ENCODE peak calls at places on chromosome 9, in five cellular contexts. O is thoracic aorta; N is stomach; S is activated CD8-positive, alpha-beta T cell treated with anti-CD3 and anti-CD28 coated beads for 36 hours; D is body of pancreas. P is an unnamed sample.

GRCh38 chr9:26369096-26369495 is 523.5 kb downstream of the CAAP1 start:
- DNase-seq in D (no peak), S (no peak), O (no peak), N (no peak), P (no peak)

GRCh38 chr9:97983524-97984187 is 515 bp downstream of the ANP32B start:
- DNase-seq in S (peak; percentile 63), N (peak; percentile 59), D (peak; percentile 67), O (no peak), P (no peak)

GRCh38 chr9:135215571-135216161 is 128.2 kb downstream of the OLFM1 start:
- DNase-seq in S (no peak), D (peak; percentile 91), N (peak; percentile 90), O (no peak), P (no peak)

GRCh38 chr9:115292584-115293271 is 174.8 kb upstream of the TNC start:
- DNase-seq in N (no peak), O (no peak), D (no peak), S (no peak), P (no peak)

GRCh38 chr9:123568691-123569342 is 212.8 kb downstream of the CRB2 start:
- DNase-seq in O (no peak), D (no peak), N (peak; percentile 52), S (no peak), P (no peak)

GRCh38 chr9:8622871-8623270 is 823.3 kb upstream of the DMAC1 start:
- DNase-seq in S (no peak), O (no peak), N (no peak), D (no peak), P (no peak)

GRCh38 chr9:134670042-134670525 is 28.5 kb downstream of the COL5A1 start:
- DNase-seq in S (no peak), D (no peak), N (no peak), O (no peak), P (peak; percentile 81)

GRCh38 chr9:21964925-21965385 is 29.2 kb downstream of the CDKN2A start:
- DNase-seq in O (no peak), D (peak; percentile 55), N (peak; percentile 38), S (peak; percentile 70), P (no peak)

GRCh38 chr9:19087601-19088000 is 15.1 kb downstream of the HAUS6 start:
- DNase-seq in O (no peak), S (no peak), D (no peak), N (no peak), P (no peak)

GRCh38 chr9:123127512-123128075 is 94.1 kb downstream of the GPR21 start:
- DNase-seq in S (no peak), D (no peak), O (no peak), N (no peak), P (no peak)

GRCh38 chr9:129910628-129911567 is 75.6 kb downstream of the USP20 start:
- DNase-seq in N (no peak), D (no peak), S (peak; percentile 49), O (peak; percentile 27), P (peak; percentile 91)

GRCh38 chr9:123523828-123524227 is 167.8 kb downstream of the CRB2 start:
- DNase-seq in N (no peak), O (no peak), S (no peak), D (no peak), P (no peak)

GRCh38 chr9:120474579-120475243 is 105.3 kb downstream of the CDK5RAP2 start:
- DNase-seq in D (no peak), N (no peak), S (no peak), O (no peak), P (no peak)

GRCh38 chr9:93886911-93887310 is 68.2 kb downstream of the BARX1 start:
- DNase-seq in N (no peak), O (no peak), D (no peak), S (no peak), P (no peak)

GRCh38 chr9:91036356-91036755 is 234.7 kb downstream of the SYK start:
- DNase-seq in D (no peak), N (no peak), O (no peak), S (no peak), P (no peak)

GRCh38 chr9:83034587-83034986 is 28.4 kb downstream of the RASEF start:
- DNase-seq in O (no peak), S (no peak), N (no peak), D (no peak), P (peak; percentile 56)

GRCh38 chr9:87581513-87581912 is 83.8 kb downstream of the DAPK1 start:
- DNase-seq in N (no peak), O (no peak), D (peak; percentile 28), S (no peak), P (no peak)

GRCh38 chr9:35814106-35814840 is 569 bp downstream of the HINT2 start:
- DNase-seq in O (no peak), N (peak; percentile 74), D (peak; percentile 81), S (peak; percentile 68), P (no peak)

GRCh38 chr9:22171691-22172090 is 162.6 kb upstream of the CDKN2B start:
- DNase-seq in O (no peak), D (no peak), N (no peak), S (no peak), P (no peak)

GRCh38 chr9:119026120-119026519 is 343.1 kb downstream of the BRINP1 start:
- DNase-seq in O (peak; percentile 9), N (no peak), S (no peak), D (peak; percentile 7), P (no peak)

GRCh38 chr9:83119873-83120272 is 56.9 kb upstream of the RASEF start:
- DNase-seq in S (no peak), D (no peak), O (no peak), N (no peak), P (no peak)

GRCh38 chr9:77455312-77455927 is 192.7 kb downstream of the GNA14 start:
- DNase-seq in O (no peak), N (peak; percentile 41), D (peak; percentile 39), S (peak; percentile 62), P (no peak)

GRCh38 chr9:88684046-88684445 is 149.1 kb downstream of the NXNL2 start:
- DNase-seq in N (no peak), D (no peak), S (no peak), O (no peak), P (no peak)

GRCh38 chr9:73838871-73839270 is 658.3 kb upstream of the RORB start:
- DNase-seq in N (no peak), D (no peak), S (no peak), O (no peak), P (no peak)

GRCh38 chr9:130847306-130848217 is 12.5 kb downstream of the ABL1 start:
- DNase-seq in O (peak; percentile 59), S (no peak), D (peak; percentile 43), N (peak; percentile 44), P (peak; percentile 74)

GRCh38 chr9:77847626-77848025 is 184.0 kb downstream of the GNAQ start:
- DNase-seq in S (no peak), O (no peak), N (no peak), D (no peak), P (no peak)

GRCh38 chr9:99056876-99057664 is 47.8 kb upstream of the TGFBR1 start:
- DNase-seq in O (no peak), S (peak; percentile 66), N (no peak), D (no peak), P (peak; percentile 35)

GRCh38 chr9:7523644-7524043 is 275.9 kb downstream of the DMAC1 start:
- DNase-seq in N (no peak), S (no peak), O (no peak), D (no peak), P (no peak)

GRCh38 chr9:106613250-106613737 is 249.7 kb upstream of the ZNF462 start:
- DNase-seq in S (no peak), O (no peak), D (peak; percentile 69), N (peak; percentile 65), P (no peak)

GRCh38 chr9:68690088-68690487 is 15.0 kb upstream of the PIP5K1B start:
- DNase-seq in S (no peak), N (peak; percentile 86), D (peak; percentile 77), O (peak; percentile 38), P (no peak)

GRCh38 chr9:108241384-108241783 is 614.4 kb downstream of the ACTL7B start:
- DNase-seq in N (no peak), S (no peak), O (no peak), D (no peak), P (no peak)

GRCh38 chr9:92504881-92505280 is 22.6 kb upstream of the ASPN start:
- DNase-seq in O (no peak), N (no peak), D (no peak), S (no peak), P (no peak)

GRCh38 chr9:92507496-92507895 is 25.2 kb upstream of the ASPN start:
- DNase-seq in N (no peak), S (no peak), D (no peak), O (no peak), P (no peak)

GRCh38 chr9:92506184-92506857 is 24.0 kb upstream of the ASPN start:
- DNase-seq in O (peak; percentile 70), S (no peak), N (no peak), D (no peak), P (peak; percentile 64)

GRCh38 chr9:92508018-92508417 is 25.7 kb upstream of the ASPN start:
- DNase-seq in N (no peak), D (no peak), S (no peak), O (no peak), P (no peak)

GRCh38 chr9:92507005-92507404 is 24.7 kb upstream of the ASPN start:
- DNase-seq in O (no peak), N (no peak), S (no peak), D (no peak), P (no peak)
- TF ChIP-seq CTCF in O (no peak), N (no peak), S (no peak), D (no peak), P (peak; percentile 36)

GRCh38 chr9:71620806-71621205 is 147.5 kb downstream of the CEMIP2 start:
- DNase-seq in O (no peak), N (no peak), D (no peak), S (no peak), P (no peak)
- TF ChIP-seq CTCF in O (no peak), N (no peak), D (no peak), S (no peak), P (no peak)

GRCh38 chr9:20526500-20527319 is 95.6 kb downstream of the MLLT3 start:
- DNase-seq in N (no peak), S (no peak), O (no peak), D (no peak), P (no peak)
- TF ChIP-seq CTCF in N (no peak), S (no peak), O (no peak), D (no peak), P (peak; percentile 21)

DNA sequence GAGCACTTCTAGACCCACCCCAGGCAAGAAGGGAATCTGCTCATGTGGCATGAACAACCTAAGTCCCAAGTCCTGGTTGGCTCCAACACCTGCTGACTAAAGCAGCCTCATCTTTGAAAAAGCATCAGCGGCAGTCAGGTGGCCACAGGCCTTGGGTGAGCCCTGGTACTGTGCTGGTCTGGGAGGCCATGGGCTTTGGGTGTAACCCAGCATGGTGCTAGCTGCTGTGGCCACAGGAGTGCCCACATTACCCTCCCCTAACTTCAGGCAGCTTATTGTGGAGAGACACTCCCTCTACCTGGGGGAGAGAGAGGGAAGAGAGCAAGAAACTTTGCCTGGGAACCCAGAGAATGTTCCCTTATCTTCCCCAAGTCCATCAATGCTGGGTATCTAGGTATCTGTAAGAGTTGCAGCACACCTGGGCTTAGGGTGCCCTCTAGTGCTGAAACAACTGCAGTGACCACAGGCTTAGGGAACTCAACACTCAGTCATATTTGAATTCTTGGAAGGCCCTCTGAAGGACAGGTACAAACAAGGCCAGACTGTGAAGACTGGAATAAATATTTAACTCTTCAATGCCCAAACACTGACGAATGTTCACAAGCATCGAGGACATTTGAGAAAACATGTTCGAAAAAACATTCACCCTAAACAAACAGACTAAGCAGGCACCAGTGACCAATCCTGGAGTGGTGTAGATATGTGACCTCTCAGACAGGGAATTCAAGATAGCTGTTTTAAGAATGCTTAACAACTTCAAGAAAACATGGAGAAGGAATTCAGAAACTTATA is 69.9 kb upstream of the OR2K2 start:
- DNase-seq in N (peak; percentile 41), O (no peak), D (peak; percentile 22), S (peak; percentile 4), P (peak; percentile 32)
- TF ChIP-seq CTCF in N (peak; percentile 36), O (no peak), D (peak; percentile 36), S (peak; percentile 38), P (peak; percentile 81)